ENCODE peak calls at places on chromosomes 11 and 22, in ten cellular contexts. One of them, this sample, is unnamed.
A peak's percentile ranks its signal among the peaks of the same experiment; 100 is the strongest.

GRCh38 chr11:19191530-19192169 is 10.1 kb downstream of the CSRP3 start:
- DNase-seq in effector memory CD4-positive, alpha-beta T cell: no peak
- DNase-seq in amniotic epithelial cell: no peak
- DNase-seq in activated T-cell treated with anti-CD3 and anti-CD28 coated beads for 1 hour: no peak
- DNase-seq in esophagus squamous epithelium: no peak
- DNase-seq in AML-193: no peak
- DNase-seq in kidney glomerular epithelial cell: no peak
- DNase-seq in GF-D8: no peak
- DNase-seq in amniotic stem cell: no peak
- DNase-seq in T-cell: no peak
- DNase-seq in this sample: no peak

GRCh38 chr22:29782061-29782845 is 15.1 kb downstream of the UQCR10 start:
- DNase-seq in effector memory CD4-positive, alpha-beta T cell: no peak
- DNase-seq in amniotic epithelial cell: no peak
- DNase-seq in activated T-cell treated with anti-CD3 and anti-CD28 coated beads for 1 hour: no peak
- DNase-seq in esophagus squamous epithelium: no peak
- DNase-seq in AML-193: no peak
- DNase-seq in kidney glomerular epithelial cell: peak; percentile 18
- DNase-seq in GF-D8: no peak
- DNase-seq in amniotic stem cell: no peak
- DNase-seq in T-cell: no peak
- DNase-seq in this sample: no peak

GRCh38 chr11:3959918-3960295 is 104.4 kb downstream of the STIM1 start:
- DNase-seq in effector memory CD4-positive, alpha-beta T cell: no peak
- DNase-seq in amniotic epithelial cell: peak; percentile 75
- DNase-seq in activated T-cell treated with anti-CD3 and anti-CD28 coated beads for 1 hour: no peak
- DNase-seq in esophagus squamous epithelium: no peak
- DNase-seq in AML-193: no peak
- DNase-seq in kidney glomerular epithelial cell: no peak
- DNase-seq in GF-D8: peak; percentile 21
- DNase-seq in amniotic stem cell: no peak
- DNase-seq in T-cell: no peak
- DNase-seq in this sample: no peak

GRCh38 chr11:114340311-114341131 is 44.3 kb downstream of the NNMT start:
- DNase-seq in effector memory CD4-positive, alpha-beta T cell: no peak
- DNase-seq in amniotic epithelial cell: peak; percentile 78
- DNase-seq in activated T-cell treated with anti-CD3 and anti-CD28 coated beads for 1 hour: peak; percentile 17
- DNase-seq in esophagus squamous epithelium: no peak
- DNase-seq in AML-193: peak; percentile 59
- DNase-seq in kidney glomerular epithelial cell: peak; percentile 67
- DNase-seq in GF-D8: peak; percentile 63
- DNase-seq in amniotic stem cell: peak; percentile 77
- DNase-seq in T-cell: no peak
- DNase-seq in this sample: no peak

GRCh38 chr22:43853328-43853931 is 8.9 kb downstream of the SULT4A1 start:
- DNase-seq in effector memory CD4-positive, alpha-beta T cell: no peak
- DNase-seq in amniotic epithelial cell: no peak
- DNase-seq in activated T-cell treated with anti-CD3 and anti-CD28 coated beads for 1 hour: no peak
- DNase-seq in esophagus squamous epithelium: no peak
- DNase-seq in AML-193: no peak
- DNase-seq in kidney glomerular epithelial cell: no peak
- DNase-seq in GF-D8: no peak
- DNase-seq in amniotic stem cell: no peak
- DNase-seq in T-cell: no peak
- DNase-seq in this sample: peak; percentile 77

GRCh38 chr11:11620966-11621880 is 582 bp downstream of the GALNT18 start:
- DNase-seq in effector memory CD4-positive, alpha-beta T cell: no peak
- DNase-seq in amniotic epithelial cell: no peak
- DNase-seq in activated T-cell treated with anti-CD3 and anti-CD28 coated beads for 1 hour: no peak
- DNase-seq in esophagus squamous epithelium: no peak
- DNase-seq in AML-193: no peak
- DNase-seq in kidney glomerular epithelial cell: no peak
- DNase-seq in GF-D8: no peak
- DNase-seq in amniotic stem cell: no peak
- DNase-seq in T-cell: no peak
- DNase-seq in this sample: no peak

GRCh38 chr11:39220501-39221230 is 2238.8 kb downstream of the LRRC4C start:
- DNase-seq in effector memory CD4-positive, alpha-beta T cell: no peak
- DNase-seq in amniotic epithelial cell: no peak
- DNase-seq in activated T-cell treated with anti-CD3 and anti-CD28 coated beads for 1 hour: no peak
- DNase-seq in esophagus squamous epithelium: no peak
- DNase-seq in AML-193: no peak
- DNase-seq in kidney glomerular epithelial cell: no peak
- DNase-seq in GF-D8: no peak
- DNase-seq in amniotic stem cell: no peak
- DNase-seq in T-cell: no peak
- DNase-seq in this sample: no peak

GRCh38 chr11:60981515-60981914 is 10.0 kb downstream of the CD6 start:
- DNase-seq in effector memory CD4-positive, alpha-beta T cell: no peak
- DNase-seq in amniotic epithelial cell: no peak
- DNase-seq in activated T-cell treated with anti-CD3 and anti-CD28 coated beads for 1 hour: no peak
- DNase-seq in esophagus squamous epithelium: no peak
- DNase-seq in AML-193: no peak
- DNase-seq in kidney glomerular epithelial cell: no peak
- DNase-seq in GF-D8: no peak
- DNase-seq in amniotic stem cell: no peak
- DNase-seq in T-cell: no peak
- DNase-seq in this sample: no peak

GRCh38 chr11:16179668-16180067 is 176.7 kb downstream of the SOX6 start:
- DNase-seq in effector memory CD4-positive, alpha-beta T cell: no peak
- DNase-seq in amniotic epithelial cell: no peak
- DNase-seq in activated T-cell treated with anti-CD3 and anti-CD28 coated beads for 1 hour: no peak
- DNase-seq in esophagus squamous epithelium: no peak
- DNase-seq in AML-193: no peak
- DNase-seq in kidney glomerular epithelial cell: no peak
- DNase-seq in GF-D8: no peak
- DNase-seq in amniotic stem cell: no peak
- DNase-seq in T-cell: no peak
- DNase-seq in this sample: no peak

GRCh38 chr11:120073196-120073595 is 64.7 kb downstream of the TRIM29 start:
- DNase-seq in effector memory CD4-positive, alpha-beta T cell: no peak
- DNase-seq in amniotic epithelial cell: no peak
- DNase-seq in activated T-cell treated with anti-CD3 and anti-CD28 coated beads for 1 hour: no peak
- DNase-seq in esophagus squamous epithelium: no peak
- DNase-seq in AML-193: no peak
- DNase-seq in kidney glomerular epithelial cell: no peak
- DNase-seq in GF-D8: no peak
- DNase-seq in amniotic stem cell: no peak
- DNase-seq in T-cell: no peak
- DNase-seq in this sample: peak; percentile 60

GRCh38 chr11:130761560-130762220 is 154.6 kb downstream of the SNX19 start:
- DNase-seq in effector memory CD4-positive, alpha-beta T cell: no peak
- DNase-seq in amniotic epithelial cell: no peak
- DNase-seq in activated T-cell treated with anti-CD3 and anti-CD28 coated beads for 1 hour: no peak
- DNase-seq in esophagus squamous epithelium: no peak
- DNase-seq in AML-193: no peak
- DNase-seq in kidney glomerular epithelial cell: no peak
- DNase-seq in GF-D8: no peak
- DNase-seq in amniotic stem cell: no peak
- DNase-seq in T-cell: no peak
- DNase-seq in this sample: no peak

GRCh38 chr11:43614214-43614613 is 66.3 kb upstream of the HSD17B12 start:
- DNase-seq in effector memory CD4-positive, alpha-beta T cell: no peak
- DNase-seq in amniotic epithelial cell: peak; percentile 0
- DNase-seq in activated T-cell treated with anti-CD3 and anti-CD28 coated beads for 1 hour: no peak
- DNase-seq in esophagus squamous epithelium: no peak
- DNase-seq in AML-193: no peak
- DNase-seq in kidney glomerular epithelial cell: no peak
- DNase-seq in GF-D8: no peak
- DNase-seq in amniotic stem cell: no peak
- DNase-seq in T-cell: no peak
- DNase-seq in this sample: no peak

GRCh38 chr11:118211006-118211405 is 13.8 kb downstream of the JAML start:
- DNase-seq in effector memory CD4-positive, alpha-beta T cell: no peak
- DNase-seq in amniotic epithelial cell: no peak
- DNase-seq in activated T-cell treated with anti-CD3 and anti-CD28 coated beads for 1 hour: no peak
- DNase-seq in esophagus squamous epithelium: no peak
- DNase-seq in AML-193: no peak
- DNase-seq in kidney glomerular epithelial cell: peak; percentile 3
- DNase-seq in GF-D8: no peak
- DNase-seq in amniotic stem cell: no peak
- DNase-seq in T-cell: no peak
- DNase-seq in this sample: no peak

GRCh38 chr11:119478711-119479285 is 55.8 kb upstream of the THY1 start:
- DNase-seq in effector memory CD4-positive, alpha-beta T cell: no peak
- DNase-seq in amniotic epithelial cell: no peak
- DNase-seq in activated T-cell treated with anti-CD3 and anti-CD28 coated beads for 1 hour: no peak
- DNase-seq in esophagus squamous epithelium: no peak
- DNase-seq in AML-193: no peak
- DNase-seq in kidney glomerular epithelial cell: no peak
- DNase-seq in GF-D8: no peak
- DNase-seq in amniotic stem cell: no peak
- DNase-seq in T-cell: no peak
- DNase-seq in this sample: peak; percentile 26

GRCh38 chr11:86577663-86578636 is 94.5 kb downstream of the ME3 start:
- DNase-seq in effector memory CD4-positive, alpha-beta T cell: no peak
- DNase-seq in amniotic epithelial cell: peak; percentile 64
- DNase-seq in activated T-cell treated with anti-CD3 and anti-CD28 coated beads for 1 hour: no peak
- DNase-seq in esophagus squamous epithelium: no peak
- DNase-seq in AML-193: no peak
- DNase-seq in kidney glomerular epithelial cell: peak; percentile 63
- DNase-seq in GF-D8: no peak
- DNase-seq in amniotic stem cell: no peak
- DNase-seq in T-cell: no peak
- DNase-seq in this sample: no peak

GRCh38 chr11:27701262-27702105 is 1.2 kb upstream of the BDNF start:
- DNase-seq in effector memory CD4-positive, alpha-beta T cell: no peak
- DNase-seq in amniotic epithelial cell: peak; percentile 71
- DNase-seq in activated T-cell treated with anti-CD3 and anti-CD28 coated beads for 1 hour: no peak
- DNase-seq in esophagus squamous epithelium: no peak
- DNase-seq in AML-193: no peak
- DNase-seq in kidney glomerular epithelial cell: peak; percentile 16
- DNase-seq in GF-D8: no peak
- DNase-seq in amniotic stem cell: peak; percentile 55
- DNase-seq in T-cell: no peak
- DNase-seq in this sample: no peak

GRCh38 chr11:118914178-118914918 is 11.4 kb downstream of the BCL9L start:
- DNase-seq in effector memory CD4-positive, alpha-beta T cell: peak; percentile 81
- DNase-seq in amniotic epithelial cell: no peak
- DNase-seq in activated T-cell treated with anti-CD3 and anti-CD28 coated beads for 1 hour: peak; percentile 66
- DNase-seq in esophagus squamous epithelium: no peak
- DNase-seq in AML-193: no peak
- DNase-seq in kidney glomerular epithelial cell: no peak
- DNase-seq in GF-D8: no peak
- DNase-seq in amniotic stem cell: no peak
- DNase-seq in T-cell: peak; percentile 81
- DNase-seq in this sample: no peak

GRCh38 chr11:106464728-106465127 is 387.3 kb downstream of the AASDHPPT start:
- DNase-seq in effector memory CD4-positive, alpha-beta T cell: no peak
- DNase-seq in amniotic epithelial cell: no peak
- DNase-seq in activated T-cell treated with anti-CD3 and anti-CD28 coated beads for 1 hour: no peak
- DNase-seq in esophagus squamous epithelium: no peak
- DNase-seq in AML-193: no peak
- DNase-seq in kidney glomerular epithelial cell: no peak
- DNase-seq in GF-D8: no peak
- DNase-seq in amniotic stem cell: no peak
- DNase-seq in T-cell: no peak
- DNase-seq in this sample: no peak

GRCh38 chr11:32438883-32439487 is 3.6 kb upstream of the WT1 start:
- DNase-seq in effector memory CD4-positive, alpha-beta T cell: no peak
- DNase-seq in amniotic epithelial cell: no peak
- DNase-seq in activated T-cell treated with anti-CD3 and anti-CD28 coated beads for 1 hour: no peak
- DNase-seq in esophagus squamous epithelium: no peak
- DNase-seq in AML-193: no peak
- DNase-seq in kidney glomerular epithelial cell: no peak
- DNase-seq in GF-D8: no peak
- DNase-seq in amniotic stem cell: no peak
- DNase-seq in T-cell: no peak
- DNase-seq in this sample: no peak

GRCh38 chr11:66686100-66686785 is 8.6 kb upstream of the RBM4B start:
- DNase-seq in effector memory CD4-positive, alpha-beta T cell: no peak
- DNase-seq in amniotic epithelial cell: peak; percentile 18
- DNase-seq in activated T-cell treated with anti-CD3 and anti-CD28 coated beads for 1 hour: no peak
- DNase-seq in esophagus squamous epithelium: no peak
- DNase-seq in AML-193: no peak
- DNase-seq in kidney glomerular epithelial cell: no peak
- DNase-seq in GF-D8: no peak
- DNase-seq in amniotic stem cell: no peak
- DNase-seq in T-cell: no peak
- DNase-seq in this sample: peak; percentile 57

GRCh38 chr22:29994941-29995340 is 85.3 kb upstream of the HORMAD2 start:
- DNase-seq in effector memory CD4-positive, alpha-beta T cell: no peak
- DNase-seq in amniotic epithelial cell: peak; percentile 76
- DNase-seq in activated T-cell treated with anti-CD3 and anti-CD28 coated beads for 1 hour: no peak
- DNase-seq in esophagus squamous epithelium: no peak
- DNase-seq in AML-193: no peak
- DNase-seq in kidney glomerular epithelial cell: no peak
- DNase-seq in GF-D8: no peak
- DNase-seq in amniotic stem cell: no peak
- DNase-seq in T-cell: no peak
- DNase-seq in this sample: no peak

GRCh38 chr11:34180045-34180813 is 74.8 kb downstream of the NAT10 start:
- DNase-seq in effector memory CD4-positive, alpha-beta T cell: no peak
- DNase-seq in amniotic epithelial cell: no peak
- DNase-seq in activated T-cell treated with anti-CD3 and anti-CD28 coated beads for 1 hour: no peak
- DNase-seq in esophagus squamous epithelium: no peak
- DNase-seq in AML-193: no peak
- DNase-seq in kidney glomerular epithelial cell: no peak
- DNase-seq in GF-D8: no peak
- DNase-seq in amniotic stem cell: no peak
- DNase-seq in T-cell: no peak
- DNase-seq in this sample: no peak

GRCh38 chr11:9092846-9093778 is 1.7 kb upstream of the SCUBE2 start:
- DNase-seq in effector memory CD4-positive, alpha-beta T cell: no peak
- DNase-seq in amniotic epithelial cell: no peak
- DNase-seq in activated T-cell treated with anti-CD3 and anti-CD28 coated beads for 1 hour: no peak
- DNase-seq in esophagus squamous epithelium: no peak
- DNase-seq in AML-193: peak; percentile 31
- DNase-seq in kidney glomerular epithelial cell: no peak
- DNase-seq in GF-D8: no peak
- DNase-seq in amniotic stem cell: no peak
- DNase-seq in T-cell: no peak
- DNase-seq in this sample: no peak

GRCh38 chr22:20203142-20204099 is 52.6 kb upstream of the CCDC188 start:
- DNase-seq in effector memory CD4-positive, alpha-beta T cell: no peak
- DNase-seq in amniotic epithelial cell: no peak
- DNase-seq in activated T-cell treated with anti-CD3 and anti-CD28 coated beads for 1 hour: no peak
- DNase-seq in esophagus squamous epithelium: no peak
- DNase-seq in AML-193: no peak
- DNase-seq in kidney glomerular epithelial cell: peak; percentile 3
- DNase-seq in GF-D8: no peak
- DNase-seq in amniotic stem cell: no peak
- DNase-seq in T-cell: no peak
- DNase-seq in this sample: no peak

GRCh38 chr11:61543606-61544306 is 35.2 kb downstream of the LRRC10B start:
- DNase-seq in effector memory CD4-positive, alpha-beta T cell: no peak
- DNase-seq in amniotic epithelial cell: peak; percentile 10
- DNase-seq in activated T-cell treated with anti-CD3 and anti-CD28 coated beads for 1 hour: no peak
- DNase-seq in esophagus squamous epithelium: no peak
- DNase-seq in AML-193: no peak
- DNase-seq in kidney glomerular epithelial cell: no peak
- DNase-seq in GF-D8: no peak
- DNase-seq in amniotic stem cell: no peak
- DNase-seq in T-cell: no peak
- DNase-seq in this sample: no peak

GRCh38 chr11:61747389-61748285 is 4.8 kb upstream of the MYRF start:
- DNase-seq in effector memory CD4-positive, alpha-beta T cell: peak; percentile 5
- DNase-seq in amniotic epithelial cell: peak; percentile 62
- DNase-seq in activated T-cell treated with anti-CD3 and anti-CD28 coated beads for 1 hour: peak; percentile 28
- DNase-seq in esophagus squamous epithelium: no peak
- DNase-seq in AML-193: peak; percentile 57
- DNase-seq in kidney glomerular epithelial cell: peak; percentile 59
- DNase-seq in GF-D8: no peak
- DNase-seq in amniotic stem cell: no peak
- DNase-seq in T-cell: peak; percentile 8
- DNase-seq in this sample: peak; percentile 92

GRCh38 chr11:79312591-79313267 is 128.1 kb downstream of the TENM4 start:
- DNase-seq in effector memory CD4-positive, alpha-beta T cell: no peak
- DNase-seq in amniotic epithelial cell: peak; percentile 18
- DNase-seq in activated T-cell treated with anti-CD3 and anti-CD28 coated beads for 1 hour: no peak
- DNase-seq in esophagus squamous epithelium: no peak
- DNase-seq in AML-193: no peak
- DNase-seq in kidney glomerular epithelial cell: no peak
- DNase-seq in GF-D8: no peak
- DNase-seq in amniotic stem cell: no peak
- DNase-seq in T-cell: no peak
- DNase-seq in this sample: no peak

GRCh38 chr11:76394411-76394810 is 13.3 kb downstream of the GVQW3 start:
- DNase-seq in effector memory CD4-positive, alpha-beta T cell: no peak
- DNase-seq in amniotic epithelial cell: no peak
- DNase-seq in activated T-cell treated with anti-CD3 and anti-CD28 coated beads for 1 hour: no peak
- DNase-seq in esophagus squamous epithelium: no peak
- DNase-seq in AML-193: no peak
- DNase-seq in kidney glomerular epithelial cell: no peak
- DNase-seq in GF-D8: no peak
- DNase-seq in amniotic stem cell: no peak
- DNase-seq in T-cell: no peak
- DNase-seq in this sample: no peak

This sample was measured in mesenteric fat pad.